ENCODE peak calls at places on chromosomes 16 and 17, in ten cellular contexts. Y is HT-29; Q is effector CD4-positive, alpha-beta T cell; A is activated T-cell treated with anti-CD3 and anti-CD28 coated beads, Interleukin-2, amount 50 U/mL, for 72 hours; K is AG04449; C is activated gamma-delta T cell treated with anti-CD3 and anti-CD28 coated beads, Interleukin-2, amount 50 U/mL, for 16 hours; M is CD4-positive, alpha-beta T cell; Z is EL; H is ascending aorta; N is uterus. O is an unnamed sample.
A peak's percentile ranks its signal among the peaks of the same experiment; 100 is the strongest.

GRCh38 chr16:82655315-82655714 is 28.5 kb downstream of the CDH13 start:
- DNase-seq in Y (no peak), Q (peak; percentile 62), A (peak; percentile 84), K (peak; percentile 77), C (peak; percentile 61), M (peak; percentile 81), Z (peak; percentile 98), H (no peak), N (peak; percentile 22), O (peak; percentile 48)

GRCh38 chr16:627458-628239 is 3.1 kb upstream of the WFIKKN1 start:
- DNase-seq in Y (peak; percentile 85), Q (no peak), A (no peak), K (no peak), C (no peak), M (no peak), Z (no peak), H (no peak), N (peak; percentile 65), O (no peak)

GRCh38 chr17:44086364-44087311 is 16.1 kb downstream of the G6PC3 start:
- DNase-seq in Y (peak; percentile 45), Q (no peak), A (peak; percentile 62), K (no peak), C (peak; percentile 26), M (no peak), Z (peak; percentile 93), H (no peak), N (peak; percentile 89), O (no peak)

GRCh38 chr17:28105501-28105900 is 63.0 kb downstream of the NLK start:
- DNase-seq in Y (no peak), Q (no peak), A (no peak), K (no peak), C (no peak), M (no peak), Z (no peak), H (no peak), N (no peak), O (no peak)

GRCh38 chr16:80883159-80883642 is 78.8 kb upstream of the CDYL2 start:
- DNase-seq in Y (peak; percentile 59), Q (no peak), A (no peak), K (no peak), C (no peak), M (no peak), Z (no peak), H (no peak), N (no peak), O (no peak)

GRCh38 chr16:84212154-84212553 is 21.2 kb downstream of the ADAD2 start:
- DNase-seq in Y (no peak), Q (no peak), A (no peak), K (no peak), C (no peak), M (no peak), Z (no peak), H (no peak), N (no peak), O (no peak)

GRCh38 chr16:29858974-29859373 is 4.1 kb downstream of the CDIPT start:
- DNase-seq in Y (no peak), Q (no peak), A (no peak), K (no peak), C (no peak), M (no peak), Z (no peak), H (no peak), N (no peak), O (no peak)

GRCh38 chr16:81610936-81611335 is 166.3 kb downstream of the CMIP start:
- DNase-seq in Y (no peak), Q (no peak), A (no peak), K (no peak), C (no peak), M (no peak), Z (no peak), H (no peak), N (no peak), O (no peak)

GRCh38 chr17:81083125-81083765 is 48.3 kb downstream of the BAIAP2 start:
- DNase-seq in Y (no peak), Q (no peak), A (no peak), K (no peak), C (no peak), M (no peak), Z (no peak), H (no peak), N (peak; percentile 43), O (no peak)

GRCh38 chr17:81057079-81057730 is 22.3 kb downstream of the BAIAP2 start:
- DNase-seq in Y (peak; percentile 90), Q (no peak), A (no peak), K (no peak), C (no peak), M (no peak), Z (no peak), H (no peak), N (peak; percentile 75), O (no peak)

GRCh38 chr16:86640265-86640843 is 62.0 kb downstream of the FOXL1 start:
- DNase-seq in Y (no peak), Q (no peak), A (no peak), K (no peak), C (no peak), M (no peak), Z (no peak), H (no peak), N (no peak), O (no peak)

GRCh38 chr16:27398894-27399853 is 2.8 kb upstream of the IL21R start:
- DNase-seq in Y (no peak), Q (no peak), A (no peak), K (no peak), C (no peak), M (no peak), Z (no peak), H (no peak), N (no peak), O (no peak)

GRCh38 chr17:66548659-66549311 is 246.4 kb downstream of the PRKCA start:
- DNase-seq in Y (no peak), Q (no peak), A (no peak), K (no peak), C (no peak), M (no peak), Z (peak; percentile 50), H (no peak), N (no peak), O (no peak)

GRCh38 chr17:5234645-5235576 is at the start of gene SCIMP:
- DNase-seq in Y (no peak), Q (no peak), A (no peak), K (no peak), C (no peak), M (no peak), Z (no peak), H (peak; percentile 70), N (no peak), O (no peak)

GRCh38 chr16:55685973-55686372 is 30.2 kb downstream of the SLC6A2 start:
- DNase-seq in Y (no peak), Q (no peak), A (no peak), K (no peak), C (no peak), M (no peak), Z (no peak), H (no peak), N (no peak), O (no peak)

GRCh38 chr17:48338720-48339119 is 91.3 kb downstream of the SKAP1 start:
- DNase-seq in Y (no peak), Q (no peak), A (no peak), K (no peak), C (no peak), M (no peak), Z (no peak), H (no peak), N (no peak), O (no peak)

GRCh38 chr17:40561871-40562611 is 3.2 kb downstream of the CCR7 start:
- DNase-seq in Y (no peak), Q (peak; percentile 59), A (peak; percentile 78), K (no peak), C (no peak), M (peak; percentile 72), Z (no peak), H (no peak), N (no peak), O (no peak)

GRCh38 chr17:259341-259976 is 78.0 kb upstream of the DOC2B start:
- DNase-seq in Y (no peak), Q (no peak), A (no peak), K (no peak), C (no peak), M (no peak), Z (no peak), H (peak; percentile 34), N (peak; percentile 10), O (no peak)

GRCh38 chr17:79242873-79243602 is 168.4 kb downstream of the ENGASE start:
- DNase-seq in Y (no peak), Q (no peak), A (no peak), K (no peak), C (no peak), M (no peak), Z (no peak), H (no peak), N (no peak), O (no peak)

GRCh38 chr16:12767897-12768296 is 35.8 kb downstream of the CPPED1 start:
- DNase-seq in Y (no peak), Q (no peak), A (no peak), K (no peak), C (no peak), M (no peak), Z (no peak), H (no peak), N (no peak), O (no peak)

GRCh38 chr16:85345129-85345639 is 232.9 kb upstream of the CIBAR2 start:
- DNase-seq in Y (no peak), Q (no peak), A (no peak), K (no peak), C (no peak), M (no peak), Z (no peak), H (no peak), N (no peak), O (no peak)

GRCh38 chr17:32341141-32341856 is 674 bp downstream of the C17orf75 start:
- DNase-seq in Y (peak; percentile 67), Q (peak; percentile 44), A (peak; percentile 45), K (no peak), C (peak; percentile 23), M (peak; percentile 60), Z (peak; percentile 19), H (no peak), N (no peak), O (peak; percentile 26)

GRCh38 chr17:31825961-31826691 is 32.9 kb downstream of the COPRS start:
- DNase-seq in Y (no peak), Q (no peak), A (peak; percentile 8), K (no peak), C (no peak), M (no peak), Z (peak; percentile 60), H (peak; percentile 84), N (no peak), O (peak; percentile 6)

GRCh38 chr16:20792216-20792615 is 14.1 kb downstream of the ERI2 start:
- DNase-seq in Y (no peak), Q (no peak), A (no peak), K (no peak), C (no peak), M (no peak), Z (peak; percentile 5), H (no peak), N (no peak), O (no peak)

GRCh38 chr17:75084039-75084660 is 3.6 kb upstream of the SLC16A5 start:
- DNase-seq in Y (peak; percentile 63), Q (no peak), A (peak; percentile 26), K (no peak), C (no peak), M (peak; percentile 36), Z (no peak), H (no peak), N (no peak), O (peak; percentile 70)

GRCh38 chr16:4327782-4328579 is 12.1 kb downstream of the GLIS2 start:
- DNase-seq in Y (peak; percentile 85), Q (peak; percentile 30), A (peak; percentile 64), K (no peak), C (no peak), M (peak; percentile 61), Z (peak; percentile 79), H (peak; percentile 86), N (peak; percentile 83), O (peak; percentile 56)

GRCh38 chr16:47881574-47881973 is 274.2 kb downstream of the ABCC12 start:
- DNase-seq in Y (peak; percentile 1), Q (no peak), A (no peak), K (no peak), C (no peak), M (no peak), Z (no peak), H (no peak), N (no peak), O (no peak)

GRCh38 chr17:45221081-45221996 is at the start of gene FMNL1:
- DNase-seq in Y (no peak), Q (peak; percentile 47), A (peak; percentile 81), K (no peak), C (peak; percentile 51), M (peak; percentile 49), Z (peak; percentile 47), H (peak; percentile 70), N (no peak), O (peak; percentile 68)